ENCODE peak calls at places on chromosomes 3 and 15, in five cellular contexts. R is astrocyte of the spinal cord, H is mesothelial cell of epicardium, W is fibroblast of lung, P is vagina. I is an unnamed sample.

GRCh38 chr3:38549957-38550840 is 54.1 kb downstream of the EXOG start:
- DNase-seq in R (no peak), H (no peak), W (no peak), P (peak), I (no peak)

GRCh38 chr3:197006446-197006845 is 23.2 kb downstream of the MELTF start:
- DNase-seq in R (no peak), H (no peak), W (no peak), P (no peak), I (no peak)

GRCh38 chr15:68333775-68334470 is 56.4 kb downstream of the FEM1B start:
- DNase-seq in R (peak), H (no peak), W (peak), P (no peak), I (no peak)

GRCh38 chr15:99433026-99433756 is 132.6 kb upstream of the MEF2A start:
- DNase-seq in R (no peak), H (no peak), W (no peak), P (no peak), I (no peak)

GRCh38 chr3:49131576-49131975 is 1.3 kb downstream of the LAMB2 start:
- DNase-seq in R (no peak), H (no peak), W (no peak), P (no peak), I (no peak)

GRCh38 chr3:141275032-141275422 is 43.4 kb downstream of the PXYLP1 start:
- DNase-seq in R (peak), H (no peak), W (peak), P (peak), I (no peak)

GRCh38 chr3:7999363-7999762 is 502.3 kb upstream of the LMCD1 start:
- DNase-seq in R (peak), H (no peak), W (peak), P (no peak), I (no peak)

GRCh38 chr3:10242182-10243065 is 5.8 kb upstream of the TATDN2 start:
- DNase-seq in R (peak), H (no peak), W (peak), P (no peak), I (no peak)

GRCh38 chr3:161395613-161396012 is 24.3 kb upstream of the SPTSSB start:
- DNase-seq in R (no peak), H (no peak), W (no peak), P (no peak), I (no peak)

GRCh38 chr3:156688849-156689452 is 14.6 kb downstream of the TIPARP start:
- DNase-seq in R (no peak), H (no peak), W (no peak), P (no peak), I (no peak)

GRCh38 chr3:136235545-136235944 is 14.6 kb upstream of the PCCB start:
- DNase-seq in R (no peak), H (no peak), W (no peak), P (no peak), I (no peak)

GRCh38 chr3:136236109-136236508 is 14.0 kb upstream of the PCCB start:
- DNase-seq in R (no peak), H (no peak), W (no peak), P (no peak), I (no peak)

GRCh38 chr3:136237961-136238649 is 12.0 kb upstream of the PCCB start:
- DNase-seq in R (no peak), H (no peak), W (no peak), P (no peak), I (no peak)

GRCh38 chr3:136239094-136239493 is 11.0 kb upstream of the PCCB start:
- DNase-seq in R (no peak), H (no peak), W (no peak), P (no peak), I (no peak)

GRCh38 chr3:136237103-136237502 is 13.0 kb upstream of the PCCB start:
- DNase-seq in R (no peak), H (no peak), W (no peak), P (no peak), I (no peak)
- TF ChIP-seq CTCF in R (no peak), H (no peak), W (no peak), P (no peak), I (no peak)

GRCh38 chr3:55402886-55403605 is 84.1 kb downstream of the WNT5A start:
- DNase-seq in R (peak), H (no peak), W (peak), P (no peak), I (no peak)

GRCh38 chr3:55408193-55408826 is 78.8 kb downstream of the WNT5A start:
- DNase-seq in R (no peak), H (no peak), W (no peak), P (no peak), I (no peak)

GRCh38 chr3:55406666-55407425 is 80.3 kb downstream of the WNT5A start:
- DNase-seq in R (peak), H (no peak), W (peak), P (no peak), I (no peak)

GRCh38 chr3:55407426-55407820 is 79.7 kb downstream of the WNT5A start:
- DNase-seq in R (no peak), H (no peak), W (no peak), P (no peak), I (no peak)

GRCh38 chr3:55405436-55405835 is 81.7 kb downstream of the WNT5A start:
- DNase-seq in R (peak), H (no peak), W (peak), P (no peak), I (peak)
- TF ChIP-seq CTCF in R (peak), H (no peak), W (peak), P (no peak), I (peak)

GRCh38 chr3:164208846-164209245 is 869.5 kb downstream of the SI start:
- DNase-seq in R (no peak), H (no peak), W (no peak), P (no peak), I (peak)
- TF ChIP-seq CTCF in R (no peak), H (no peak), W (no peak), P (no peak), I (no peak)

GRCh38 chr3:11258958-11259357 is 13.2 kb upstream of the ATG7 start:
- DNase-seq in R (no peak), H (no peak), W (no peak), P (no peak), I (no peak)
- TF ChIP-seq CTCF in R (peak), H (no peak), W (no peak), P (no peak), I (peak)